ENCODE peak calls at places on chromosome 17, in ten cellular contexts. W is NCI-H1092 treated with DMSO at 0.1 percent for 48 hours, R is colonic mucosa, K is vagina, L is tibial nerve, Z is GM12864, Q is NCI-H69, P is mucosa of gallbladder, N is Karpas-422, Y is fibroblast of lung. S is an unnamed sample.

GRCh38 chr17:4858068-4858879 is 25.1 kb downstream of the MINK1 start:
- DNase-seq in P (peak), K (no peak), R (no peak), L (no peak), N (no peak), Z (no peak), Q (peak), Y (no peak), W (no peak), S (no peak)

GRCh38 chr17:31318298-31319190 is 2.9 kb downstream of the EVI2A start:
- DNase-seq in Y (peak), W (no peak), K (peak), Z (peak), P (peak), R (peak), Q (no peak), N (peak), L (peak), S (no peak)

GRCh38 chr17:50903604-50904521 is 37.7 kb upstream of the TOB1 start:
- DNase-seq in L (no peak), K (no peak), Z (peak), Y (peak), P (no peak), R (no peak), Q (peak), N (peak), W (peak), S (no peak)

GRCh38 chr17:44633998-44634397 is 22.3 kb upstream of the MEIOC start:
- DNase-seq in Z (no peak), R (no peak), Q (no peak), P (no peak), W (no peak), Y (no peak), K (no peak), N (no peak), L (no peak), S (no peak)

GRCh38 chr17:9138161-9138717 is 116.9 kb downstream of the NTN1 start:
- DNase-seq in R (no peak), N (no peak), K (no peak), Z (no peak), P (no peak), L (no peak), W (no peak), Y (no peak), Q (no peak), S (no peak)

GRCh38 chr17:66791337-66791736 is 43.6 kb upstream of the CACNG5 start:
- DNase-seq in Q (no peak), P (peak), W (peak), Z (no peak), R (no peak), N (no peak), Y (no peak), L (peak), K (no peak), S (no peak)

GRCh38 chr17:42421479-42422332 is 1.4 kb downstream of the CAVIN1 start:
- DNase-seq in Z (no peak), N (no peak), Q (no peak), R (no peak), L (no peak), Y (peak), K (no peak), W (no peak), P (no peak), S (no peak)

GRCh38 chr17:79944821-79945391 is 90.8 kb downstream of the TBC1D16 start:
- DNase-seq in W (no peak), L (no peak), Q (no peak), N (no peak), P (no peak), Z (no peak), Y (no peak), R (peak), K (no peak), S (no peak)

GRCh38 chr17:10177921-10178788 is 20.3 kb downstream of the GAS7 start:
- DNase-seq in N (peak), P (no peak), Z (no peak), K (no peak), L (no peak), Y (no peak), W (no peak), R (no peak), Q (no peak), S (no peak)